ENCODE peak calls at places on chromosomes 13 and 19, in nine cellular contexts. C is neural crest cell; X is astrocyte of the hippocampus; R is activated T-helper 1 cell treated with anti-CD3 and anti-CD28 coated beads, Interleukin-12 subunit alpha, Interleukin-12 subunit beta, Interleukin-2, Interleukin-4 antibody, amounts not matched to agents 30 ng/mL and 10 ng/mL and 1 ng/mL, durations not matched to agents 14 hours and 24 hours and 36 hours; G is GM03348; S is tibial artery; J is NAMALWA; Z is A549; A is Calu3. M is an unnamed sample.

GRCh38 chr13:108326318-108326717 is 56.8 kb downstream of the TNFSF13B start:
- DNase-seq in J (peak; percentile 43), R (no peak), X (no peak), C (no peak), A (no peak), G (no peak), Z (no peak), S (no peak), M (peak; percentile 66)

GRCh38 chr19:2064395-2064787 is 13.3 kb upstream of the MKNK2 start:
- DNase-seq in A (no peak), S (no peak), Z (no peak), R (no peak), X (no peak), C (no peak), G (no peak), J (no peak), M (no peak)

GRCh38 chr13:112741835-112742570 is 52.2 kb downstream of the ATP11A start:
- DNase-seq in S (no peak), A (no peak), G (no peak), Z (no peak), X (no peak), J (no peak), R (no peak), C (no peak), M (no peak)

GRCh38 chr19:334296-335071 is 10.1 kb downstream of the MIER2 start:
- DNase-seq in X (no peak), A (no peak), C (no peak), R (no peak), Z (no peak), G (no peak), S (no peak), J (no peak), M (no peak)

GRCh38 chr13:46119883-46120614 is 15.2 kb upstream of the CPB2 start:
- DNase-seq in X (peak; percentile 74), S (no peak), J (no peak), R (no peak), G (no peak), Z (peak; percentile 28), C (no peak), A (peak; percentile 8), M (no peak)

GRCh38 chr19:8192227-8192820 is 16.8 kb upstream of the CERS4 start:
- DNase-seq in C (no peak), X (no peak), J (peak; percentile 59), A (no peak), S (no peak), R (no peak), G (no peak), Z (no peak), M (peak; percentile 53)

GRCh38 chr13:106588367-106588766 is 20.4 kb upstream of the ARGLU1 start:
- DNase-seq in X (no peak), J (no peak), A (no peak), S (no peak), C (no peak), R (no peak), Z (no peak), G (no peak), M (no peak)

GRCh38 chr19:4586691-4587090 is 27.2 kb upstream of the SEMA6B start:
- DNase-seq in S (no peak), C (no peak), A (no peak), Z (no peak), G (no peak), R (no peak), J (no peak), X (no peak), M (no peak)

GRCh38 chr13:113508531-113509254 is 18.2 kb upstream of the DCUN1D2 start:
- DNase-seq in A (no peak), Z (no peak), S (no peak), C (no peak), X (no peak), G (no peak), R (no peak), J (no peak), M (no peak)

GRCh38 chr19:41324921-41325639 is 15.1 kb downstream of the CCDC97 start:
- DNase-seq in G (peak; percentile 84), C (no peak), S (peak; percentile 60), J (no peak), Z (peak; percentile 79), X (peak; percentile 83), A (peak; percentile 54), R (no peak), M (no peak)

GRCh38 chr19:55451163-55451521 is 8.0 kb upstream of the SHISA7 start:
- DNase-seq in G (no peak), A (no peak), S (no peak), J (no peak), R (no peak), Z (no peak), C (no peak), X (no peak), M (no peak)

GRCh38 chr13:27820524-27821482 is 28.5 kb downstream of the GSX1 start:
- DNase-seq in J (no peak), X (peak; percentile 11), S (no peak), Z (no peak), C (no peak), R (no peak), A (no peak), G (no peak), M (no peak)

GRCh38 chr13:87677334-87678234 is 6.4 kb downstream of the SLITRK5 start:
- DNase-seq in A (no peak), X (peak; percentile 40), R (no peak), G (no peak), C (peak; percentile 41), Z (no peak), S (no peak), J (no peak), M (peak; percentile 94)

GRCh38 chr13:73602295-73602694 is 531.9 kb downstream of the KLF12 start:
- DNase-seq in J (no peak), A (no peak), Z (no peak), G (no peak), C (no peak), R (no peak), S (no peak), X (peak; percentile 12), M (no peak)

GRCh38 chr13:39397866-39398265 is 205.1 kb downstream of the LHFPL6 start:
- DNase-seq in J (no peak), Z (no peak), X (no peak), A (no peak), R (no peak), C (no peak), S (peak; percentile 46), G (no peak), M (no peak)

GRCh38 chr19:47379398-47379938 is 30.4 kb downstream of the DHX34 start:
- DNase-seq in Z (no peak), A (no peak), S (no peak), C (no peak), J (no peak), G (no peak), X (no peak), R (no peak), M (no peak)